ENCODE peak calls at places on chromosomes 4 and X, in four cellular contexts. K, U, O and W are unnamed samples.

GRCh38 chrX:107731831-107732502 is 43.6 kb downstream of the TSC22D3 start:
- DNase-seq in O (peak), U (peak), K (peak), W (peak)

GRCh38 chrX:45447995-45448394 is 247.3 kb upstream of the DIPK2B start:
- DNase-seq in U (no peak), K (no peak), O (no peak), W (no peak)

GRCh38 chr4:11625206-11625605 is 196.5 kb upstream of the HS3ST1 start:
- DNase-seq in U (no peak), K (no peak), O (no peak), W (no peak)

GRCh38 chrX:16589826-16590225 is 60.1 kb upstream of the S100G start:
- DNase-seq in U (no peak), K (no peak), O (no peak), W (no peak)

GRCh38 chr4:13821522-13821921 is 194.0 kb upstream of the BOD1L1 start:
- DNase-seq in K (no peak), U (no peak), O (no peak), W (no peak)

GRCh38 chrX:107678957-107679740 is 50.8 kb downstream of the PRPS1 start:
- DNase-seq in U (no peak), K (peak), O (no peak), W (peak)

GRCh38 chrX:20144491-20144890 is 2.9 kb upstream of the EIF1AX start:
- DNase-seq in O (no peak), K (no peak), U (no peak), W (no peak)

GRCh38 chr4:190121759-190122158 is 51.8 kb upstream of the DUX4 start:
- DNase-seq in K (no peak), O (no peak), U (no peak), W (no peak)

GRCh38 chr4:73034896-73035295 is 34.6 kb downstream of the COX18 start:
- DNase-seq in O (no peak), K (no peak), U (no peak), W (no peak)

GRCh38 chrX:41923925-41924693 is 755 bp upstream of the CASK start:
- DNase-seq in U (peak), K (no peak), O (peak), W (no peak)